ENCODE peak calls at places on chromosome 22, in nine cellular contexts. L is stimulated activated CD4-positive, alpha-beta T cell treated with anti-CD3 and anti-CD28 coated beads, Interleukin-12 subunit alpha, Interleukin-12 subunit beta, amount 100 ng/mL, for 48 hours; B is heart left ventricle; O is colonic mucosa; T is Calu3; U is NCI-H1105 treated with DMSO at 0.1 percent for 48 hours; I is psoas muscle; H is effector CD4-positive, alpha-beta T cell; G is mesenchymal stem cell. E is an unnamed sample.

GRCh38 chr22:29044657-29045176 is 16.9 kb downstream of the C22orf31 start:
- DNase-seq in U (no peak), O (no peak), T (no peak), L (no peak), I (no peak), B (no peak), H (no peak), G (peak), E (no peak)

GRCh38 chr22:40567626-40568328 is 68.7 kb downstream of the MRTFA start:
- DNase-seq in U (no peak), B (no peak), H (no peak), I (no peak), G (no peak), L (no peak), T (no peak), O (no peak), E (no peak)

GRCh38 chr22:49551446-49551845 is 276.2 kb downstream of the BRD1 start:
- DNase-seq in T (no peak), I (no peak), G (no peak), U (no peak), H (no peak), L (no peak), B (no peak), O (no peak), E (no peak)

GRCh38 chr22:43704051-43704450 is 108.1 kb downstream of the EFCAB6 start:
- DNase-seq in B (no peak), U (no peak), H (no peak), G (no peak), O (no peak), T (no peak), L (no peak), I (no peak), E (no peak)

GRCh38 chr22:20273720-20274119 is 5.6 kb upstream of the RTN4R start:
- DNase-seq in H (no peak), L (no peak), G (no peak), O (no peak), T (no peak), B (peak), I (no peak), U (no peak), E (no peak)

GRCh38 chr22:17724678-17725464 is 49.4 kb downstream of the BID start:
- DNase-seq in B (no peak), G (no peak), O (no peak), L (no peak), I (no peak), H (no peak), T (no peak), U (no peak), E (no peak)

GRCh38 chr22:27238935-27239510 is 562.5 kb downstream of the MN1 start:
- DNase-seq in H (no peak), T (peak), U (peak), L (no peak), G (peak), O (no peak), I (peak), B (peak), E (no peak)

GRCh38 chr22:44689173-44689572 is 12.8 kb upstream of the PRR5 start:
- DNase-seq in I (no peak), L (no peak), H (no peak), G (no peak), B (no peak), T (no peak), U (no peak), O (no peak), E (no peak)

GRCh38 chr22:49826603-49827306 is 918 bp downstream of the BRD1 start:
- DNase-seq in U (no peak), T (peak), H (peak), I (peak), G (peak), B (no peak), L (no peak), O (peak), E (peak)

GRCh38 chr22:40031766-40032470 is 37.2 kb downstream of the FAM83F start:
- DNase-seq in G (no peak), T (no peak), B (no peak), H (no peak), U (no peak), I (peak), L (no peak), O (no peak), E (no peak)

GRCh38 chr22:33706100-33706499 is 214.2 kb downstream of the LARGE1 start:
- DNase-seq in O (no peak), U (no peak), B (peak), L (no peak), G (no peak), H (no peak), I (no peak), T (no peak), E (no peak)

GRCh38 chr22:25219211-25219689 is at the start of gene CRYBB2:
- DNase-seq in U (no peak), H (no peak), T (no peak), O (no peak), G (no peak), I (no peak), B (no peak), L (no peak), E (no peak)

GRCh38 chr22:35198738-35199137 is 58.6 kb upstream of the HMGXB4 start:
- DNase-seq in H (no peak), T (no peak), O (no peak), I (no peak), L (no peak), U (no peak), G (no peak), B (no peak), E (no peak)

GRCh38 chr22:28977050-28977449 is 84.6 kb downstream of the C22orf31 start:
- DNase-seq in B (peak), I (no peak), O (no peak), L (no peak), U (no peak), G (peak), H (no peak), T (no peak), E (no peak)

GRCh38 chr22:39253427-39254070 is 8.8 kb upstream of the PDGFB start:
- DNase-seq in T (peak), L (no peak), B (peak), U (peak), G (peak), I (peak), O (peak), H (no peak), E (no peak)

GRCh38 chr22:45336971-45337431 is 27.3 kb downstream of the FAM118A start:
- DNase-seq in T (no peak), O (peak), L (no peak), I (peak), B (peak), U (peak), H (no peak), G (no peak), E (no peak)

GRCh38 chr22:24506802-24507438 is 11.8 kb downstream of the UPB1 start:
- DNase-seq in O (no peak), I (no peak), T (peak), H (no peak), U (peak), B (no peak), G (peak), L (no peak), E (peak)

GRCh38 chr22:50184004-50184461 is 1.7 kb upstream of the TRABD start:
- DNase-seq in O (peak), G (no peak), U (no peak), I (peak), L (no peak), T (peak), H (no peak), B (peak), E (no peak)

GRCh38 chr22:32596471-32596870 is 121.9 kb downstream of the FBXO7 start:
- DNase-seq in T (no peak), L (no peak), B (no peak), O (no peak), I (no peak), U (no peak), H (no peak), G (no peak), E (no peak)

GRCh38 chr22:50232481-50233151 is 12.2 kb downstream of the TUBGCP6 start:
- DNase-seq in U (no peak), T (no peak), I (no peak), L (no peak), G (no peak), O (no peak), B (no peak), H (no peak), E (no peak)

GRCh38 chr22:44163536-44163935 is 17.2 kb upstream of the PARVG start:
- DNase-seq in G (no peak), U (no peak), L (no peak), I (no peak), B (no peak), O (no peak), T (no peak), H (no peak), E (no peak)

GRCh38 chr22:22748297-22748743 is 103.9 kb downstream of the GGTLC2 start:
- DNase-seq in U (peak), B (no peak), H (peak), O (peak), T (peak), I (peak), G (peak), L (peak), E (no peak)

GRCh38 chr22:44668190-44668885 is 33.7 kb upstream of the PRR5 start:
- DNase-seq in B (no peak), I (peak), H (peak), T (no peak), O (no peak), U (no peak), L (no peak), G (no peak), E (peak)

GRCh38 chr22:34308101-34308500 is 387.8 kb upstream of the LARGE1 start:
- DNase-seq in O (no peak), I (no peak), T (no peak), U (no peak), H (no peak), L (no peak), G (no peak), B (peak), E (no peak)

GRCh38 chr22:43094551-43094950 is 5.4 kb upstream of the TTLL1 start:
- DNase-seq in O (no peak), I (no peak), L (no peak), B (no peak), H (no peak), T (no peak), U (peak), G (no peak), E (no peak)

GRCh38 chr22:50308597-50308935 is 1.1 kb upstream of the PLXNB2 start:
- DNase-seq in U (no peak), G (peak), I (peak), T (no peak), B (peak), H (no peak), L (no peak), O (peak), E (peak)

GRCh38 chr22:20957691-20958440 is 9.2 kb upstream of the AIFM3 start:
- DNase-seq in L (no peak), I (no peak), G (peak), H (no peak), T (peak), U (no peak), B (no peak), O (peak), E (no peak)

GRCh38 chr22:29213481-29213880 is 7.8 kb downstream of the EMID1 start:
- DNase-seq in T (no peak), H (no peak), B (no peak), I (no peak), L (no peak), G (no peak), U (no peak), O (no peak), E (no peak)

GRCh38 chr22:41863472-41863871 is 30.6 kb downstream of the SREBF2 start:
- DNase-seq in U (no peak), L (no peak), G (no peak), H (no peak), O (no peak), B (no peak), T (no peak), I (no peak), E (no peak)

GRCh38 chr22:22959147-22959827 is 71.7 kb downstream of the IGLL5 start:
- DNase-seq in B (peak), U (peak), T (peak), H (peak), I (peak), O (peak), L (peak), G (peak), E (no peak)

GRCh38 chr22:46319319-46319718 is 16.2 kb upstream of the TRMU start:
- DNase-seq in I (no peak), U (no peak), T (no peak), B (no peak), H (no peak), L (no peak), G (no peak), O (no peak), E (no peak)

GRCh38 chr22:47175151-47175760 is 412.8 kb downstream of the TBC1D22A start:
- DNase-seq in B (no peak), T (no peak), L (no peak), G (no peak), I (peak), U (no peak), H (no peak), O (no peak), E (peak)

GRCh38 chr22:28955817-28956216 is 72.4 kb downstream of the ZNRF3 start:
- DNase-seq in B (no peak), U (no peak), L (peak), I (no peak), G (peak), O (no peak), H (peak), T (no peak), E (no peak)

GRCh38 chr22:44160416-44160815 is 20.3 kb upstream of the PARVG start:
- DNase-seq in G (no peak), L (no peak), H (no peak), B (no peak), I (no peak), O (no peak), U (no peak), T (no peak), E (no peak)

GRCh38 chr22:36221799-36222751 is 17.3 kb downstream of the APOL2 start:
- DNase-seq in H (peak), G (peak), T (peak), I (peak), B (peak), L (no peak), O (peak), U (peak), E (no peak)

GRCh38 chr22:36443198-36443770 is 38.2 kb downstream of the TXN2 start:
- DNase-seq in G (peak), I (no peak), B (no peak), O (no peak), T (no peak), U (peak), H (no peak), L (no peak), E (no peak)

GRCh38 chr22:29773233-29773632 is 6.1 kb downstream of the UQCR10 start:
- DNase-seq in T (peak), G (peak), H (no peak), O (no peak), L (no peak), U (no peak), B (no peak), I (peak), E (no peak)

GRCh38 chr22:40345271-40345670 is 1.0 kb upstream of the ADSL start:
- DNase-seq in L (no peak), H (peak), T (peak), O (no peak), G (peak), I (no peak), U (no peak), B (no peak), E (no peak)

GRCh38 chr22:37051629-37052385 is at the start of gene KCTD17:
- DNase-seq in I (peak), H (peak), L (peak), G (peak), O (peak), B (peak), U (peak), T (peak), E (no peak)

GRCh38 chr22:21042978-21043855 is 2.5 kb upstream of the LRRC74B start:
- DNase-seq in H (no peak), G (peak), T (no peak), O (peak), I (no peak), B (peak), U (no peak), L (no peak), E (no peak)